ENCODE peak calls at places on chromosomes 2 and 18, in nine cellular contexts. E, S, T, Z, M, W, J, G and N are unnamed samples.

GRCh38 chr2:237217995-237218621 is 132.4 kb downstream of the COPS8 start:
- DNase-seq in E (no peak), S (no peak), T (no peak), Z (no peak), M (no peak), W (no peak), J (no peak), G (no peak), N (no peak)

GRCh38 chr2:62221141-62221540 is 25.2 kb downstream of the B3GNT2 start:
- DNase-seq in E (no peak), S (no peak), T (no peak), Z (peak; percentile 30), M (no peak), W (no peak), J (no peak), G (no peak), N (no peak)

GRCh38 chr2:111704246-111704645 is 179.7 kb downstream of the ANAPC1 start:
- DNase-seq in E (no peak), S (no peak), T (no peak), Z (peak; percentile 75), M (peak; percentile 80), W (no peak), J (no peak), G (no peak), N (no peak)

GRCh38 chr2:59427980-59428379 is 1125.5 kb downstream of the BCL11A start:
- DNase-seq in E (no peak), S (no peak), T (no peak), Z (no peak), M (no peak), W (no peak), J (no peak), G (no peak), N (no peak)

GRCh38 chr2:225104321-225104720 is 62.1 kb upstream of the DOCK10 start:
- DNase-seq in E (no peak), S (no peak), T (no peak), Z (no peak), M (no peak), W (no peak), J (no peak), G (no peak), N (no peak)

GRCh38 chr2:234945339-234945895 is 6.4 kb upstream of the SH3BP4 start:
- DNase-seq in E (no peak), S (no peak), T (no peak), Z (no peak), M (no peak), W (no peak), J (no peak), G (no peak), N (no peak)

GRCh38 chr2:38115216-38116012 is 39.5 kb upstream of the CYP1B1 start:
- DNase-seq in E (peak; percentile 82), S (peak; percentile 66), T (peak; percentile 21), Z (peak; percentile 51), M (peak; percentile 69), W (peak; percentile 60), J (no peak), G (peak; percentile 23), N (peak; percentile 69)

GRCh38 chr2:120204417-120204816 is 18.8 kb downstream of the TMEM185B start:
- DNase-seq in E (no peak), S (no peak), T (no peak), Z (no peak), M (no peak), W (no peak), J (no peak), G (no peak), N (no peak)

GRCh38 chr2:201420442-201421113 is 30.7 kb downstream of the TRAK2 start:
- DNase-seq in E (no peak), S (no peak), T (no peak), Z (peak; percentile 80), M (no peak), W (no peak), J (no peak), G (no peak), N (no peak)

GRCh38 chr2:27765621-27766286 is 5.8 kb upstream of the MRPL33 start:
- DNase-seq in E (peak; percentile 72), S (peak; percentile 64), T (no peak), Z (no peak), M (no peak), W (peak; percentile 37), J (peak; percentile 23), G (no peak), N (no peak)

GRCh38 chr2:29053223-29053622 is 21.1 kb downstream of the PCARE start:
- DNase-seq in E (no peak), S (no peak), T (no peak), Z (peak; percentile 10), M (no peak), W (no peak), J (no peak), G (no peak), N (no peak)

GRCh38 chr2:118339386-118339785 is 251.1 kb downstream of the INSIG2 start:
- DNase-seq in E (no peak), S (no peak), T (no peak), Z (no peak), M (no peak), W (no peak), J (no peak), G (no peak), N (no peak)

GRCh38 chr2:96530474-96531357 is 5.8 kb upstream of the ARID5A start:
- DNase-seq in E (peak; percentile 16), S (no peak), T (no peak), Z (no peak), M (no peak), W (no peak), J (no peak), G (no peak), N (no peak)

GRCh38 chr2:110770696-110771425 is 38.5 kb downstream of the ACOXL start:
- DNase-seq in E (peak; percentile 55), S (no peak), T (peak; percentile 78), Z (peak; percentile 27), M (no peak), W (no peak), J (no peak), G (no peak), N (no peak)

GRCh38 chr2:223674998-223675609 is 72.9 kb upstream of the SCG2 start:
- DNase-seq in E (no peak), S (no peak), T (no peak), Z (peak; percentile 54), M (peak; percentile 17), W (no peak), J (no peak), G (no peak), N (no peak)

GRCh38 chr2:216215991-216216390 is 106.8 kb downstream of the XRCC5 start:
- DNase-seq in E (no peak), S (no peak), T (no peak), Z (peak; percentile 40), M (peak; percentile 14), W (no peak), J (no peak), G (no peak), N (no peak)

GRCh38 chr2:11370377-11371098 is 26.1 kb upstream of the ROCK2 start:
- DNase-seq in E (no peak), S (no peak), T (peak; percentile 37), Z (peak; percentile 43), M (peak; percentile 15), W (no peak), J (no peak), G (no peak), N (no peak)

GRCh38 chr2:151827564-151828142 is 568 bp downstream of the ARL5A start:
- DNase-seq in E (peak; percentile 27), S (peak; percentile 17), T (peak; percentile 23), Z (peak; percentile 16), M (no peak), W (peak; percentile 18), J (no peak), G (peak; percentile 15), N (no peak)

GRCh38 chr2:231360401-231360800 is 35.1 kb upstream of the B3GNT7 start:
- DNase-seq in E (peak; percentile 60), S (no peak), T (no peak), Z (no peak), M (no peak), W (no peak), J (no peak), G (no peak), N (no peak)

GRCh38 chr2:75431276-75431675 is 129.5 kb downstream of the EVA1A start:
- DNase-seq in E (no peak), S (no peak), T (no peak), Z (no peak), M (no peak), W (no peak), J (no peak), G (no peak), N (no peak)

GRCh38 chr18:36536426-36536825 is 238.9 kb downstream of the FHOD3 start:
- DNase-seq in E (no peak), S (no peak), T (no peak), Z (no peak), M (no peak), W (no peak), J (no peak), G (no peak), N (no peak)

GRCh38 chr2:179686069-179686468 is 175.3 kb downstream of the ZNF385B start:
- DNase-seq in E (no peak), S (no peak), T (no peak), Z (no peak), M (no peak), W (no peak), J (no peak), G (no peak), N (no peak)

GRCh38 chr2:240602266-240603050 is 15.9 kb downstream of the CAPN10 start:
- DNase-seq in E (peak; percentile 21), S (no peak), T (no peak), Z (no peak), M (no peak), W (no peak), J (no peak), G (no peak), N (no peak)

GRCh38 chr2:133863106-133863800 is 295.0 kb upstream of the NCKAP5 start:
- DNase-seq in E (no peak), S (no peak), T (no peak), Z (no peak), M (no peak), W (no peak), J (no peak), G (no peak), N (no peak)

GRCh38 chr2:25032094-25032493 is 9.8 kb upstream of the EFR3B start:
- DNase-seq in E (no peak), S (no peak), T (no peak), Z (peak; percentile 17), M (no peak), W (no peak), J (no peak), G (no peak), N (no peak)

GRCh38 chr2:230899287-230899686 is 25.8 kb downstream of the GPR55 start:
- DNase-seq in E (no peak), S (no peak), T (no peak), Z (no peak), M (no peak), W (no peak), J (peak; percentile 61), G (no peak), N (no peak)

GRCh38 chr2:1745171-1746023 is 1.1 kb upstream of the PXDN start:
- DNase-seq in E (peak; percentile 26), S (no peak), T (no peak), Z (no peak), M (no peak), W (no peak), J (no peak), G (no peak), N (no peak)

GRCh38 chr2:40113272-40113671 is 334.2 kb upstream of the THUMPD2 start:
- DNase-seq in E (no peak), S (no peak), T (no peak), Z (peak; percentile 32), M (no peak), W (no peak), J (no peak), G (no peak), N (no peak)

GRCh38 chr2:31504305-31504704 is 76.4 kb downstream of the SRD5A2 start:
- DNase-seq in E (no peak), S (no peak), T (no peak), Z (no peak), M (no peak), W (no peak), J (no peak), G (no peak), N (no peak)

GRCh38 chr2:219209236-219209635 is 2.7 kb downstream of the ZFAND2B start:
- DNase-seq in E (no peak), S (no peak), T (no peak), Z (no peak), M (no peak), W (no peak), J (no peak), G (no peak), N (no peak)

GRCh38 chr2:224008702-224009261 is 30.3 kb downstream of the SERPINE2 start:
- DNase-seq in E (no peak), S (no peak), T (no peak), Z (no peak), M (no peak), W (no peak), J (no peak), G (no peak), N (no peak)